ENCODE peak calls at places on chromosomes 13 and 19, in five cellular contexts. G is stimulated activated CD8-positive, alpha-beta memory T cell treated with anti-CD3 and anti-CD28 coated beads, Interleukin-12 subunit alpha, Interleukin-12 subunit beta, amount 100 ng/mL, for 4 hours; Q is GDM1; M is LoVo; B is ELR. E is an unnamed sample.

GRCh38 chr13:101202590-101202989 is 213.7 kb downstream of the NALCN start:
- DNase-seq in G (no peak), Q (no peak), M (no peak), B (no peak), E (no peak)

GRCh38 chr19:33552928-33553279 is 31.3 kb upstream of the PEPD start:
- DNase-seq in G (no peak), Q (no peak), M (no peak), B (no peak), E (no peak)

GRCh38 chr13:114259974-114260373 is 21.4 kb upstream of the UPF3A start:
- DNase-seq in G (no peak), Q (no peak), M (no peak), B (no peak), E (no peak)

GRCh38 chr19:16131648-16132047 is 11.8 kb upstream of the HSH2D start:
- DNase-seq in G (no peak), Q (no peak), M (no peak), B (no peak), E (no peak)

GRCh38 chr19:14840206-14840605 is 5.2 kb upstream of the OR7A5 start:
- DNase-seq in G (no peak), Q (no peak), M (no peak), B (no peak), E (no peak)

GRCh38 chr19:12513531-12514061 is 29.0 kb upstream of the ZNF709 start:
- DNase-seq in G (no peak), Q (no peak), M (no peak), B (no peak), E (no peak)

GRCh38 chr13:20938302-20938701 is 35.8 kb upstream of the XPO4 start:
- DNase-seq in G (no peak), Q (no peak), M (no peak), B (no peak), E (peak)

GRCh38 chr13:20921572-20921971 is 19.0 kb upstream of the XPO4 start:
- DNase-seq in G (no peak), Q (no peak), M (no peak), B (no peak), E (peak)

GRCh38 chr19:3336680-3337523 is 29.5 kb upstream of the NFIC start:
- DNase-seq in G (no peak), Q (no peak), M (no peak), B (no peak), E (peak)

GRCh38 chr13:97226788-97227627 is 4.9 kb downstream of the MBNL2 start:
- DNase-seq in G (no peak), Q (peak), M (no peak), B (no peak), E (no peak)

GRCh38 chr19:9791552-9792181 is 23.1 kb upstream of the ZNF846 start:
- DNase-seq in G (peak), Q (peak), M (peak), B (peak), E (peak)

GRCh38 chr13:97310809-97311436 is 88.8 kb downstream of the MBNL2 start:
- DNase-seq in G (no peak), Q (no peak), M (no peak), B (no peak), E (no peak)

GRCh38 chr19:5138606-5139594 is 170.0 kb downstream of the KDM4B start:
- DNase-seq in G (peak), Q (peak), M (no peak), B (peak), E (no peak)

GRCh38 chr13:28031220-28031903 is 42.9 kb upstream of the URAD start:
- DNase-seq in G (no peak), Q (peak), M (no peak), B (no peak), E (no peak)

GRCh38 chr13:103386341-103386740 is 320.1 kb upstream of the SLC10A2 start:
- DNase-seq in G (no peak), Q (no peak), M (no peak), B (peak), E (no peak)

GRCh38 chr19:5137114-5137513 is 168.2 kb downstream of the KDM4B start:
- DNase-seq in G (no peak), Q (no peak), M (no peak), B (no peak), E (no peak)